ENCODE peak calls at places on chromosomes 5 and 9, in ten cellular contexts. Y, L, V, R, U, X, S, N, B and G are unnamed samples.
A peak's percentile ranks its signal among the peaks of the same experiment; 100 is the strongest.

GRCh38 chr5:173500213-173500560 is 116.3 kb downstream of the BOD1 start:
- DNase-seq in Y (no peak), L (no peak), V (no peak), R (no peak), U (no peak), X (no peak), S (no peak), N (no peak), B (no peak), G (no peak)

GRCh38 chr9:126321742-126322141 is 4.9 kb upstream of the MVB12B start:
- DNase-seq in Y (no peak), L (no peak), V (no peak), R (no peak), U (no peak), X (no peak), S (no peak), N (no peak), B (no peak), G (no peak)

GRCh38 chr9:14301582-14301981 is 12.4 kb downstream of the NFIB start:
- DNase-seq in Y (no peak), L (no peak), V (no peak), R (no peak), U (no peak), X (no peak), S (no peak), N (no peak), B (no peak), G (no peak)

GRCh38 chr5:43065384-43066230 is 25.5 kb upstream of the ANXA2R start:
- DNase-seq in Y (peak; percentile 72), L (no peak), V (peak; percentile 45), R (peak; percentile 20), U (peak; percentile 28), X (no peak), S (peak; percentile 62), N (peak; percentile 55), B (peak; percentile 76), G (peak; percentile 47)

GRCh38 chr5:6582507-6583048 is 50.3 kb downstream of the NSUN2 start:
- DNase-seq in Y (no peak), L (no peak), V (no peak), R (no peak), U (no peak), X (no peak), S (no peak), N (no peak), B (no peak), G (no peak)

GRCh38 chr5:127705120-127705892 is 2.1 kb downstream of the CCDC192 start:
- DNase-seq in Y (no peak), L (no peak), V (no peak), R (no peak), U (no peak), X (peak; percentile 15), S (no peak), N (no peak), B (no peak), G (no peak)

GRCh38 chr9:91775011-91775707 is 174.9 kb downstream of the ROR2 start:
- DNase-seq in Y (peak; percentile 50), L (no peak), V (peak; percentile 39), R (peak; percentile 69), U (peak; percentile 68), X (peak; percentile 75), S (no peak), N (peak; percentile 68), B (peak; percentile 61), G (no peak)

GRCh38 chr5:59955241-59955640 is 61.7 kb upstream of the PDE4D start:
- DNase-seq in Y (no peak), L (no peak), V (no peak), R (no peak), U (no peak), X (no peak), S (no peak), N (no peak), B (no peak), G (no peak)

DNA sequence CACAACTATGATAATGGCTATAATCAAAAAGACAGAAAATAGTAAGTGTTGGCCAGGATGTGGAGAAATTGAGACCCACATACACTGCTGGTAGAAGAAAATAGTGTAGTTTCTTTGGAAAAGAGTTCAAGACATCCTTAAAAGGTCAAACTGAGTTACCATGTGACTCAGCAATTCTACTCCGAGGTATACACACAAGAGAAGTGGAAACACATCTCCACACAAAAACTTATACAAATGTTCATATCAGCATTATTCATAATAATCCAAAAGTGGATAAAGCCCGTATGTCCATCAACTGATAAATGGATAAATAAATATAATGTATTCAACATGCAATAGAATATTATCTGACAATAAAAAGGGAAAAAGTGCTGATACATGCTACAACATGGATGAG is 532.2 kb downstream of the NR2F1-AS1 start:
- DNase-seq in Y (no peak), L (no peak), V (no peak), R (no peak), U (no peak), X (no peak), S (no peak), N (no peak), B (no peak), G (no peak)
- H3K27ac ChIP-seq in Y (no peak overlapping the region), L (no peak overlapping the region), V (no peak overlapping the region), R (no peak overlapping the region), U (no peak overlapping the region), X (no peak overlapping the region), S (no peak overlapping the region), N (no peak overlapping the region), B (no peak overlapping the region), G (no peak overlapping the region)

DNA sequence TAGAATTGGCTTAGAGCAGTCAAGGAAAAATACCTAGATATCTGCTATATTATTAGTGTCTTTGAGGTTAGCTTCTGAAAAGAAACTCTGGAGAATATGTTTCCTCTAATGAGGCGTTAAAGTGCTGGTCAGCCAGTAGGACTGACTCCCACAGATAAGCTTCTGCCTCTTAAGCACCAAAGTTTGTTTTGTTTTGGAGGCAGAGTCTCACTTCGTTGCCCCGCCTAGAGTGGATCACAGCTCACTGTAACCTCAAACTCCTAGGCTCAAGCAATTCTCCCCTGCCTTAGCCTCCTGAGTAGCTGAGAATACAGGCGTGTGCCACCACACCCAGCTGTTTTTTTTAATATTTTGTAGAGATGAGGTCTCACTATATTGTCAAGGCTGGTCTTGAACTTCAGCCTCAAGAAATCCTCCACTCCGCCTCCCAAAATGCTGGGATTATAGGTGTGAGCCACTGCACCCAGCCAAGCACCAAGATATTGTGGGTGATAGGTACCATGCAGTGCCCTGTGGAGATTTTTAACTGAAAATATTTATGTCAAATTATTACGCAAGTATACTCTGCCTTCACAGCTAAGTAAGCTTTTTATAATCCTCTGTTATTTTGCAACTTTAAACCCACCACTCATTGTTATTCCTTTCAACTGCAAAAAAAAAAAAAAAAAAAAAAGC is 24.7 kb upstream of the TMEM171 start:
- DNase-seq in Y (no peak), L (no peak), V (no peak), R (no peak), U (no peak), X (no peak), S (no peak), N (no peak), B (no peak), G (no peak)
- H3K27ac ChIP-seq in Y (no peak overlapping the region), L (no peak overlapping the region), V (no peak overlapping the region), R (no peak overlapping the region), U (no peak overlapping the region), X (no peak overlapping the region), S (no peak overlapping the region), N (no peak overlapping the region), B (no peak overlapping the region), G (no peak overlapping the region)

GRCh38 chr9:131260751-131261452 is 15.4 kb downstream of the FAM78A start:
- DNase-seq in Y (no peak), L (no peak), V (no peak), R (no peak), U (no peak), X (no peak), S (no peak), N (no peak), B (peak; percentile 24), G (no peak)

GRCh38 chr9:131264231-131264630 is 12.1 kb downstream of the FAM78A start:
- DNase-seq in Y (no peak), L (no peak), V (peak; percentile 50), R (no peak), U (no peak), X (no peak), S (no peak), N (no peak), B (peak; percentile 55), G (no peak)

GRCh38 chr9:131259916-131260597 is 16.3 kb downstream of the FAM78A start:
- DNase-seq in Y (no peak), L (no peak), V (no peak), R (no peak), U (no peak), X (no peak), S (no peak), N (no peak), B (no peak), G (no peak)

GRCh38 chr9:131263701-131264100 is 12.6 kb downstream of the FAM78A start:
- DNase-seq in Y (no peak), L (no peak), V (no peak), R (no peak), U (no peak), X (no peak), S (no peak), N (no peak), B (peak; percentile 15), G (no peak)

DNA sequence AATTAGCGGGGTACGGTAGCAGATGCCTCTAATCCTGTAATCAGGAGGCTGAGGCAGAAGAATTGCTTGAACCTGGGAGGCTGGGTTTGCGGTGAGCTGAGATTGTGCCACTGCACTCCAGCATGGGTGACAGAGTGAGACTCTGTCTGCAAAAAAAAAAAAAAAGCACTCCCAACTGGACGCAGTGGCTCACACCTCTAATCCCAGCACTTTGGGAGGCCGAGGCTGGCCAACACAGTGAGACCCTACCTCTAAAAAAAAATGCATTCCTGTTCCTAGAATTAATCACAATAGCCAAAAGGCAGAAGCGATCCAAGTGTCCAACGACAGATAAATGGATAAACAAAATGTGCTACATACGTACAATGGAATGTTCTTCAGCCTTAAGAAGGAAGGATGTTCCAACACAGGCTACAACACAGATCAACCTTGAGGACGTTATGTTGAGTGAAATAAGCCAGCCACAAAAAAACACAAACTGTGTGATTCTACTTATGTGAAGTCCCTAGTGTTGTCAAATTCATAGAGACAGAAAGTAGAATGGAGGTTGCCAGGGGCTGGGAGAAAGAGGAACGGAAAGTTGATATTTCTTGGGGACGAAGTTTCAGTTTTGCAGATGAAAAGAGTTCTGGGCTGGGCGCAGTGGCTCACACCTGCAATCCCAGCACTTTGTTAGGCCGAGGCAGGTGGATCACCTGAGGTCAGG is 13.8 kb downstream of the FAM78A start:
- DNase-seq in Y (no peak), L (no peak), V (peak; percentile 2), R (no peak), U (peak; percentile 86), X (no peak), S (no peak), N (no peak), B (peak; percentile 14), G (no peak)
- H3K27ac ChIP-seq in Y (no peak overlapping the region), L (no peak overlapping the region), V (no peak overlapping the region), R (no peak overlapping the region), U (peak overlapping the region; percentile 81), X (no peak overlapping the region), S (no peak overlapping the region), N (no peak overlapping the region), B (peak overlapping the region; percentile 22), G (no peak overlapping the region)

DNA sequence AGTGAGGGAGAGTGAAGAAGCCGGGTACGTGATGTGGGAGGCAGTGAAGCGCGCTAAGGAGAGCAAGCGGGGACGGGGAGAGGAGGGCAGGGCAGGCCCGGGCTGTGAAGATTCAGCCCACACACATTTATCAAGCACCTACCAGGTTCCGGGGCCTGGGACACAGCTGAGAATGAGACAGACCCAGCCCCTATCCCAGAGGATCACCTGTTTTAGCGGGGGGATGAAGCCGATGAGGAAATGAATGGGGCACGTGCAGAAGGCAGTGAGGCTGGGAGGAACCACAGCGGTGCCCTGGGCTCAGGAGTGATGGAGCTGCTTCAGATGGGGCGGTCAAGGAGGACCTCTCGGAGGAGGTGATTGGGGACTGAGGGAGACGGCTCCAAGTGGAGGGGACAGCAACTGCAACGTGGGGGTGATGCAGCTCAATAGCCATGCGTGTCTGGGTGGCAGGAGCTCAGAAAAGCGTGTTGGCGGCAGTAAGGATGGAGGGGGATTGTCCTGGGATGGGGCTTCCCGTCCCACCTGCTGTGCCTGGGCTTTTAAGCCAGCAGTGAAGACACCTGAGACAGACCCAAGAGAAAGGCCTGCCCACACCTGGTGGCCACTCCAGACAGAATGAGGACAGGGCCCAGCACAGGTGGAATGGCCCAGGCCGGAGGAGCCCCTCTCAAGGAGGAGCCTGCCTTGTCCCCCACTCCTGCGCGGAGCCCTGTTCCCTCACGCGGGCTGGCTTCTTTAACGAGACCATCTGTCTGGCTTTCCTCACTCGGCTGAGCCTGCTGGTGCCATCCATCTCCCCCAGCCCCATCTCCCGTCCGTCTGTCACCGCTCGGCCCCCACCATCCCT is 77.4 kb upstream of the UNC5A start:
- DNase-seq in Y (no peak), L (no peak), V (no peak), R (no peak), U (no peak), X (no peak), S (no peak), N (no peak), B (no peak), G (no peak)
- H3K27ac ChIP-seq in Y (no peak overlapping the region), L (no peak overlapping the region), V (no peak overlapping the region), R (no peak overlapping the region), U (no peak overlapping the region), X (no peak overlapping the region), S (no peak overlapping the region), N (no peak overlapping the region), B (no peak overlapping the region), G (no peak overlapping the region)